ENCODE peak calls at places on chromosomes 13 and 19, in nine cellular contexts. Q is stimulated activated CD4-positive, alpha-beta T cell treated with anti-CD3 and anti-CD28 coated beads, Interleukin-1b, Interleukin-23, amount 100 ng/mL, for 24 hours; J is neural crest cell; W is anterior cingulate cortex; S is GM03348; I is stimulated activated CD8-positive, alpha-beta memory T cell treated with anti-CD3 and anti-CD28 coated beads, Interleukin-2, amount 100 ng/mL, for 48 hours; T is activated T-cell treated with anti-CD3 and anti-CD28 coated beads for 1 hour; F is cardiac muscle cell; E is AG04450. L is an unnamed sample.

GRCh38 chr19:42028304-42029216 is 34.5 kb upstream of the ATP1A3 start:
- DNase-seq in Q (no peak), J (peak), W (no peak), S (no peak), I (peak), T (peak), F (no peak), E (no peak), L (no peak)

GRCh38 chr13:96229356-96229755 is 139.4 kb downstream of the HS6ST3 start:
- DNase-seq in Q (no peak), J (no peak), W (no peak), S (no peak), I (no peak), T (no peak), F (peak), E (no peak), L (no peak)

GRCh38 chr19:13195678-13196077 is 45.5 kb downstream of the IER2 start:
- DNase-seq in Q (no peak), J (peak), W (no peak), S (no peak), I (peak), T (peak), F (no peak), E (no peak), L (no peak)

GRCh38 chr19:5130371-5131030 is 161.6 kb downstream of the KDM4B start:
- DNase-seq in Q (peak), J (no peak), W (no peak), S (no peak), I (peak), T (peak), F (no peak), E (no peak), L (no peak)

GRCh38 chr19:29098863-29099481 is 114.0 kb downstream of the UQCRFS1 start:
- DNase-seq in Q (no peak), J (no peak), W (no peak), S (peak), I (no peak), T (no peak), F (peak), E (peak), L (no peak)

GRCh38 chr19:38034153-38034835 is 127.3 kb downstream of the SIPA1L3 start:
- DNase-seq in Q (no peak), J (no peak), W (no peak), S (no peak), I (no peak), T (no peak), F (peak), E (no peak), L (no peak)

GRCh38 chr13:89066868-89067466 is 1395.8 kb downstream of the SLITRK5 start:
- DNase-seq in Q (no peak), J (peak), W (no peak), S (no peak), I (no peak), T (no peak), F (peak), E (no peak), L (no peak)

GRCh38 chr13:21717817-21718216 is 46.9 kb downstream of the FGF9 start:
- DNase-seq in Q (no peak), J (no peak), W (no peak), S (peak), I (no peak), T (no peak), F (no peak), E (no peak), L (no peak)

GRCh38 chr13:93535256-93535655 is 308.6 kb downstream of the GPC6 start:
- DNase-seq in Q (no peak), J (no peak), W (no peak), S (peak), I (no peak), T (no peak), F (peak), E (no peak), L (no peak)